ENCODE peak calls at places on chromosomes 4 and X, in five cellular contexts. V is HepG2, I is Panc1, R is breast epithelium, F is endothelial cell of umbilical vein. D is an unnamed sample.

GRCh38 chr4:23233596-23233995 is 540.9 kb downstream of the GBA3 start:
- DNase-seq in V (no peak), I (no peak), R (no peak), F (no peak), D (no peak)

GRCh38 chr4:70544279-70544870 is 26.0 kb downstream of the AMTN start:
- DNase-seq in V (peak), I (no peak), R (no peak), F (peak), D (no peak)

GRCh38 chr4:39544580-39545315 is 17.5 kb upstream of the UGDH start:
- DNase-seq in V (no peak), I (no peak), R (no peak), F (no peak), D (no peak)

GRCh38 chr4:135368826-135369225 is 1167.2 kb upstream of the PABPC4L start:
- DNase-seq in V (no peak), I (no peak), R (no peak), F (no peak), D (no peak)

GRCh38 chr4:94680131-94680862 is 77.5 kb upstream of the BMPR1B start:
- DNase-seq in V (no peak), I (no peak), R (no peak), F (no peak), D (no peak)

GRCh38 chr4:145881991-145882390 is 56.6 kb downstream of the ZNF827 start:
- DNase-seq in V (no peak), I (no peak), R (peak), F (no peak), D (no peak)

GRCh38 chr4:147994076-147994475 is 262.2 kb downstream of the ARHGAP10 start:
- DNase-seq in V (no peak), I (no peak), R (no peak), F (peak), D (no peak)

GRCh38 chr4:75432683-75433082 is 81.5 kb downstream of the RCHY1 start:
- DNase-seq in V (peak), I (peak), R (no peak), F (peak), D (no peak)

GRCh38 chr4:169270810-169271691 is at the start of gene SH3RF1:
- DNase-seq in V (peak), I (no peak), R (peak), F (peak), D (no peak)

GRCh38 chr4:55553442-55553841 is 6.7 kb upstream of the CLOCK start:
- DNase-seq in V (peak), I (no peak), R (no peak), F (no peak), D (no peak)

GRCh38 chr4:172830295-172830764 is 338.3 kb upstream of the GALNT7 start:
- DNase-seq in V (peak), I (no peak), R (no peak), F (peak), D (no peak)

GRCh38 chrX:129875669-129876068 is 30.3 kb upstream of the UTP14A start:
- DNase-seq in V (no peak), I (no peak), R (no peak), F (no peak), D (no peak)

GRCh38 chrX:119118780-119119395 is 8.7 kb downstream of the KIAA1210 start:
- DNase-seq in V (peak), I (peak), R (peak), F (peak), D (peak)

GRCh38 chrX:52424658-52425057 is 55.8 kb downstream of the XAGE2 start:
- DNase-seq in V (no peak), I (no peak), R (no peak), F (no peak), D (no peak)

GRCh38 chrX:123745511-123745910 is 12.7 kb upstream of the THOC2 start:
- DNase-seq in V (no peak), I (no peak), R (no peak), F (no peak), D (no peak)
- TF ChIP-seq POLR2AphosphoS5 in V (no peak), I (no peak), R (no peak), F (no peak), D (no peak)

DNA sequence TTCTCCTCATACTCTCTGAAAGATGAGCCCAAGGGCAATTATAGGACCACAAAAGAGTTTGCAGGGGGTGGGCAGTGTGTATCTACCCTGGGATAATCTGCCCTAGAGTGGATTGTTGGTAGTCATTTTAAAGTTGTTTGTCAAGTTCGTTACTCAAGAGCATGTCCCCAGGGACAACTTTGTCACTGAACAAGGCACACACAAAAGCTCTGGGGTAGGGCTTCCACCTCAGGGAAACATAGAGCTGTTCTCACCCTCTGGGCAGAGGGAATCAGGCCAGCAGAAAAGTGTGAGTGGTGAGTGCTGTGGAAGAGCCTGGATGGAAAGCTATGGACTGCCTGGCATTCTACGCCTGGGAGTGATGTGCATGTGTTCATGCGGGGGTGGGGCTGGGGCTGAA is 23.3 kb upstream of the LEF1 start:
- DNase-seq in V (no peak), I (no peak), R (no peak), F (no peak), D (no peak)
- TF ChIP-seq POLR2AphosphoS5 in V (no peak), I (no peak), R (no peak), F (no peak), D (no peak)

DNA sequence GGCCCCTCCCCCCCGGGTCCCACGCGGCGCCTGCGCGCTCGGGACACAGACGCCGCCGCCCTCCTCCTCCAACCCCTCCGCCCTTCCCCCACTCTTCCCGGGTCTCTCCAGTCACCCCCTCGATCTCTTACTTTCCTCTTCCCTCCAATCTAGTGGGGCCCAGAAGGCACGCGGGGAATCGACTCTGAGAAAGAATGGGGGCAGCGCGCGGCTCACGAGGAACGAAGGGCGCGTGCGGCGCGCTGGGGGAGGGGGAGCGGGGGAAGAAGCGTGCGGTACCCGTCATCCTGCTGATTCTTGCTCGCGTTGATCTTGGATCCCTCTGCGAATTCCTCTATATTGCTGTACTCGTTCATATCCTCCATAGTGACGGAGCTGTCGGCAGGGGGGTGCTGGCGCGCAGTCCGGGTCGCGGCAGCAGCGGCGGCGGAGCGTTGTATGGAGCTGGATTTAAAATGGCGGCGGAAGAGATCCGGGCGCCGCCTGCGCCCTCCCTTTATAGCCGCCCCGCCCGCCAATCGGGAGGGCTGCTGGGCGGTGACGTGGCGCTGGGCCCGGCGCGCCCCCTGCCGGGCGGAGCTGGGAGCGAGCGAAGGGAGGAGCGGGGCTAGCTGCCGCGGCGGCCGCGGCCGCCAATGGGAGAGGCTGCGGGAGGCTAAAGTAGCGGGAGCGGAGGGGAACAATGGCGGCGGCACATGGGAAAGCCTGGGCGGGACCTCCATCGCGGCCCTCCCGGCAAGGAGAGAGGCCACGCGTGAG is 1.1 kb downstream of the HNRNPDL start:
- DNase-seq in V (peak), I (peak), R (peak), F (peak), D (no peak)
- TF ChIP-seq POLR2AphosphoS5 in V (peak), I (peak), R (peak), F (peak), D (peak)

GRCh38 chr4:30916337-30917274 is 196.4 kb downstream of the PCDH7 start:
- DNase-seq in V (no peak), I (no peak), R (no peak), F (no peak), D (no peak)
- TF ChIP-seq POLR2AphosphoS5 in V (no peak), I (no peak), R (no peak), F (no peak), D (no peak)

GRCh38 chr4:113947484-113947883 is 32.0 kb downstream of the ARSJ start:
- DNase-seq in V (no peak), I (no peak), R (no peak), F (no peak), D (no peak)

GRCh38 chr4:113945906-113946305 is 33.5 kb downstream of the ARSJ start:
- DNase-seq in V (no peak), I (no peak), R (no peak), F (no peak), D (no peak)

GRCh38 chr4:113943085-113943484 is 36.4 kb downstream of the ARSJ start:
- DNase-seq in V (no peak), I (no peak), R (no peak), F (no peak), D (no peak)

GRCh38 chr4:113941836-113942235 is 37.6 kb downstream of the ARSJ start:
- DNase-seq in V (no peak), I (no peak), R (no peak), F (no peak), D (no peak)

DNA sequence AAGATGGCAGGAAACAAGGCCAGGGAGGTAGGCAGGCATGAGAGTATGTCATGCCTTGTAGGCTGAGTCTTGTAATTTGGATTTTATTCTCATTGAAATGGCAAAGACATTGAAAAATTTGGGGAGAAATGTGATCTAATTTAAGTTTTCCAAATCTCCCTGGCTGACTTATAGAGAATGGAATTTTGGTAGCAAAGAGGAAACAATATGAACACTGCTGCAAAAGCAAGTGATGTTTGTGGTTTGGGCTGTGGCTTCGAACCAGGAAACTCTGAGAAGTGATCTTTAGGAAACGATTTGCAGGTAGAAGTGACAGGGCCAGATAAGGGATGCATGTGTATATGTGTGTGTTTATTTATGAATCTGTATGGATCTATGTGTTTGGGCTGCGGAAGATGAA is 35.6 kb downstream of the ARSJ start:
- DNase-seq in V (no peak), I (no peak), R (no peak), F (peak), D (no peak)
- TF ChIP-seq POLR2AphosphoS5 in V (no peak), I (no peak), R (no peak), F (no peak), D (no peak)

DNA sequence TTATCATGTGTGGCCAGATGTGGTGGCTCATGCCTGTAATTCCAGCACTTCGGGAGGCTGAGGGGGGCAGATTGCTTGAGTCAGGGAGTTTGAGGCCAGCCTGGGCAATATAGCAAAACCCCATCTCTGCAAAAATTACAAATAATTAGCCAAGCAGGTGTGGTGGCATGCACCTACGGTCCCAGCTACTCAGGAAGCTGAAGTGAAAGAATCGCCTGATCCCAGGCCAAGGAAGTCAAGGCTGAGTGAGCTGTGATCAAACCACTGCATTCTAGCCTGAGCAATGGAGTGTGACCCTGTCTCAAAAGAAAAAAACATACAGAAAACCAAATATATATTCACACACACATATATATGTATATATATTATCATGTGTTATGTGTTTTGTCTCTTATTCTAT is 15.0 kb downstream of the APELA start:
- DNase-seq in V (no peak), I (no peak), R (no peak), F (no peak), D (no peak)
- TF ChIP-seq POLR2AphosphoS5 in V (no peak), I (no peak), R (no peak), F (no peak), D (no peak)

D was measured in SK-N-MC.